ENCODE peak calls at places on chromosome 6, in six cellular contexts. J is left lung, Y is cardiac fibroblast, F is WERI-Rb-1, W is HFF-Myc, Q is upper lobe of left lung. V is an unnamed sample.

GRCh38 chr6:35213824-35214756 is at the start of gene SCUBE3:
- DNase-seq in Q (peak; percentile 88), W (no peak), F (peak; percentile 81), Y (peak; percentile 51), J (peak; percentile 84), V (no peak)

GRCh38 chr6:136607204-136607931 is 57.1 kb upstream of the MAP7 start:
- DNase-seq in W (no peak), J (no peak), Y (peak; percentile 31), F (no peak), Q (no peak), V (no peak)

GRCh38 chr6:96923871-96924493 is 546 bp upstream of the KLHL32 start:
- DNase-seq in Y (no peak), W (no peak), J (no peak), F (no peak), Q (no peak), V (no peak)

GRCh38 chr6:53795702-53796450 is 1.1 kb downstream of the LRRC1 start:
- DNase-seq in Y (peak; percentile 9), F (peak; percentile 38), J (peak; percentile 85), Q (peak; percentile 88), W (no peak), V (no peak)

GRCh38 chr6:43074847-43075741 is 1.0 kb upstream of the PTK7 start:
- DNase-seq in J (no peak), Y (peak; percentile 41), W (peak; percentile 78), Q (no peak), F (no peak), V (no peak)

GRCh38 chr6:157825243-157825904 is 2.3 kb downstream of the SNX9 start:
- DNase-seq in Y (peak; percentile 24), W (no peak), F (no peak), Q (no peak), J (no peak), V (no peak)

GRCh38 chr6:81761197-81761596 is 8.7 kb upstream of the TENT5A start:
- DNase-seq in W (no peak), F (no peak), J (no peak), Y (peak; percentile 59), Q (no peak), V (no peak)

GRCh38 chr6:43021270-43022047 is at the start of gene RRP36:
- DNase-seq in F (peak; percentile 93), W (peak; percentile 29), Y (peak; percentile 71), J (peak; percentile 97), Q (peak; percentile 95), V (no peak)

GRCh38 chr6:3253597-3253961 is 5.2 kb upstream of the PSMG4 start:
- DNase-seq in J (no peak), F (no peak), Y (no peak), W (no peak), Q (peak; percentile 83), V (no peak)

GRCh38 chr6:22643780-22644179 is 74.4 kb downstream of the HDGFL1 start:
- DNase-seq in Y (no peak), F (no peak), J (peak; percentile 57), Q (peak; percentile 46), W (no peak), V (no peak)

GRCh38 chr6:96836579-96837137 is 619 bp downstream of the GPR63 start:
- DNase-seq in W (no peak), F (no peak), Q (no peak), Y (peak; percentile 25), J (no peak), V (no peak)

GRCh38 chr6:169398342-169399105 is 144.9 kb upstream of the THBS2 start:
- DNase-seq in W (no peak), J (no peak), F (no peak), Q (no peak), Y (no peak), V (no peak)

GRCh38 chr6:36701401-36701991 is 3.9 kb downstream of the RAB44 start:
- DNase-seq in Y (no peak), Q (no peak), J (no peak), W (no peak), F (peak; percentile 66), V (no peak)

GRCh38 chr6:151054304-151054703 is 185.5 kb upstream of the AKAP12 start:
- DNase-seq in J (no peak), F (no peak), W (no peak), Y (no peak), Q (no peak), V (no peak)

GRCh38 chr6:43966374-43966658 is 160.9 kb downstream of the MRPL14 start:
- DNase-seq in W (no peak), F (no peak), J (no peak), Y (no peak), Q (no peak), V (no peak)

GRCh38 chr6:121959501-121959900 is 440.0 kb upstream of the HSF2 start:
- DNase-seq in F (no peak), W (no peak), Y (no peak), J (no peak), Q (no peak), V (no peak)

GRCh38 chr6:29598348-29598747 is 13.4 kb downstream of the OR2H2 start:
- DNase-seq in W (no peak), J (no peak), Q (no peak), F (no peak), Y (no peak), V (no peak)

GRCh38 chr6:130981409-130981808 is 81.6 kb downstream of the EPB41L2 start:
- DNase-seq in F (no peak), Y (peak; percentile 69), W (peak; percentile 58), J (no peak), Q (no peak), V (no peak)

GRCh38 chr6:25670793-25671513 is 18.9 kb downstream of the SCGN start:
- DNase-seq in Q (no peak), W (no peak), F (peak; percentile 54), J (no peak), Y (peak; percentile 6), V (peak; percentile 74)

GRCh38 chr6:24517659-24518538 is 23.1 kb downstream of the ALDH5A1 start:
- DNase-seq in J (no peak), F (no peak), W (no peak), Y (no peak), Q (no peak), V (no peak)

GRCh38 chr6:46490425-46491200 is 636 bp downstream of the RCAN2 start:
- DNase-seq in Q (peak; percentile 52), Y (no peak), J (peak; percentile 53), F (peak; percentile 80), W (no peak), V (no peak)

GRCh38 chr6:20202070-20202658 is 10.1 kb downstream of the MBOAT1 start:
- DNase-seq in Q (no peak), W (no peak), F (no peak), Y (peak; percentile 74), J (no peak), V (no peak)

GRCh38 chr6:2245954-2246863 is 804 bp upstream of the GMDS start:
- DNase-seq in Y (peak; percentile 77), W (no peak), J (peak; percentile 78), Q (no peak), F (peak; percentile 77), V (peak; percentile 24)

GRCh38 chr6:99933129-99933528 is 60.9 kb downstream of the MCHR2 start:
- DNase-seq in W (peak; percentile 31), Y (peak; percentile 79), F (no peak), J (no peak), Q (no peak), V (peak; percentile 63)

GRCh38 chr6:31659649-31660223 is 842 bp downstream of the C6orf47 start:
- DNase-seq in F (no peak), Q (no peak), W (no peak), J (no peak), Y (peak; percentile 45), V (no peak)

GRCh38 chr6:42049116-42049809 is 1.1 kb upstream of the TAF8 start:
- DNase-seq in F (no peak), Y (no peak), W (no peak), J (no peak), Q (peak; percentile 76), V (no peak)

GRCh38 chr6:163712569-163712966 is 298.1 kb downstream of the QKI start:
- DNase-seq in Y (no peak), J (no peak), W (no peak), F (no peak), Q (no peak), V (no peak)
- H3K4me3 ChIP-seq in Y (no peak overlapping the region), J (no peak overlapping the region), W (no peak overlapping the region), F (no peak overlapping the region), Q (no peak overlapping the region), V (no peak overlapping the region)

DNA sequence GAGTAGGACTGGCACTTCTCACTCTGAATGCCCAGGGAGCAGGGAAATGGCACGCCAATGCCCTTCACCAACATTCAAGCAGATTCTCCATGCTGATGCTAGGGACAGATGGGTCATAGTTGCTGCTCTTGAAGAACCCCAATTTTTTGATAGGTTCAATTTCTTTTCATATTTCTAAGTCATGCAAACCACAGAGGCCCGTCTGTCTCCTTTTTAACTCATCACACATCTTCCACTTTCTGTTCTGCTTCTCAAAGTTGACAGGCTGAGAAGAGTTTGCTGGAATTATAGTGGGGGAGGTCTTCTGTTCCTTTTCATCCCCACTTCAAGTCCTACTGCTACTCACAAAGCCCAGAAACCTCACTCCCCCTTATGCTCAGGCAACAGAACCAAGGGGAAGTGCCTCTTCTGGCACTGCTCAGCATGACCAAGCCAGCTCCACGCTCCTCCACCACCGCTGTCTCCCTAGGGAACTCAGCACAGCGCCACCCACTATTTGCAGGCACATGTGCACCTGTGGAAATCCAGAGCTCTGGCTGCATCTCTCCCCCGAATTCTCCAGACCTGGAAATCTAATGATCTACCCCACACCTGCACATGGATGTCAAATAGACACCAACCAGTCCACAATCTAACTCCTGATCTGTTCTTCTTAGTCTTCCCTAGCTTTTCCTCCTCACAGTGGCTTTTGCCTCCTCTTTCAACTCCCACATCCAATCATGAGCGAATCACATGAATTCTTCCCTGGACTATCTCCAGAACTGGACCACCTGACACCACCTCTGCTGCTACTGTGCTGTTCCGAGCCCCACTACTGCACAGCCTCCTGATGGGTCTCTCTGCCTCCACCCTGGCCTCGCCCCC is 10.7 kb downstream of the ZBTB24 start:
- DNase-seq in F (no peak), W (no peak), Y (no peak), Q (no peak), J (no peak), V (no peak)
- TF ChIP-seq CTCF in F (no peak), W (no peak), Y (no peak), Q (no peak), J (no peak), V (no peak)

GRCh38 chr6:13014551-13015378 is 298.2 kb downstream of the PHACTR1 start:
- DNase-seq in Y (no peak), F (no peak), J (peak; percentile 80), W (no peak), Q (peak; percentile 83), V (no peak)
- H3K4me3 ChIP-seq in Y (no peak overlapping the region), F (no peak overlapping the region), J (peak overlapping the region; percentile 40), W (no peak overlapping the region), Q (no peak overlapping the region), V (peak overlapping the region; percentile 46)

DNA sequence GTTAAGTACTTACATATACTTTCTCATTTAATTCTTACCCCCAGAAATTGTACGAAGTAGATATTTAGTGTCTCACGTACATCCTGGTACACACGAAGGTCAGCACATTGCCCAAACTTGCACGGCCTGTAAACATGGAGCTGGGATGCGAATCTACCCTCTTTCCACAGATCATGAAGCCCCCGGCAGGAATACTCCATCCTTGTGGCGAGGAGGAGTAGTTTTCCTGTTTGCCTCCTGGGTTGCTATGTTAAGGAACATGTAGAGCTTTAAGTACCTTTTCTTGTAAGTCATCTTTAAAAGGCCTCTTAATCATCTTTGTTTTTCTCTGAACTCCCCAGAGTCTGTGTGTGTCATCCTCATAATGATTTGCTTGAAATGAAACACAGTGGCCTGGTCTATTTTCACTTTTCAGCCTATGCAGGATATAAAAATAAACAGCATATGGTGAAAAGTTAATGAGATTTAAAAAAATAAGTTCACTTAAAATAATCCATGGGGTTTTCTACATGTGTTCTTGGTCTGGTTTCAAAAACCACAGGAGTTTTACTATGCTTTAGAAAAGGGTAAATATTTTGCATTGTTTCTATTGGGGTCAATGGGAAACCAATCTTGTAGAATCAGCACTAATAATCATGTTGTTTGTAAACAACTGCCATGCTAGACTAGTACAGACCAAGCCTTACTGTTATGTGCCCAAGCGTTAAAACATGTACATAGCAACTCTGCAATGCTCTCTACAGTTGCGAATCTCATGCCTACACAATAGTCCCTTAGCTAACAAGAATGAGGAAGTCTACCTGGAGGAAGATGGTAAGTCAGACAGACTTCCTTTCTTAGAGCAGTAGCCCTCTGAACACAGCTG is 9.3 kb upstream of the ARID1B start:
- DNase-seq in W (no peak), Y (peak; percentile 65), J (no peak), F (no peak), Q (no peak), V (no peak)
- TF ChIP-seq CTCF in W (no peak), Y (no peak), J (no peak), F (no peak), Q (no peak), V (no peak)